ENCODE peak calls at places on chromosomes 2 and 18, in four cellular contexts. C, S, Q and P are unnamed samples.

GRCh38 chr2:237752761-237753165 is 45.8 kb upstream of the RBM44 start:
- DNase-seq in C (no peak), S (no peak), Q (no peak), P (no peak)

GRCh38 chr2:241068136-241068941 is 33.7 kb downstream of the MTERF4 start:
- DNase-seq in C (no peak), S (no peak), Q (no peak), P (no peak)

GRCh38 chr18:22171839-22172582 is 2.6 kb downstream of the GATA6 start:
- DNase-seq in C (no peak), S (peak), Q (no peak), P (no peak)

GRCh38 chr18:42773870-42774269 is 341.6 kb downstream of the RIT2 start:
- DNase-seq in C (no peak), S (no peak), Q (no peak), P (no peak)

GRCh38 chr2:68734688-68735525 is at the start of gene ARHGAP25:
- DNase-seq in C (no peak), S (no peak), Q (no peak), P (no peak)

GRCh38 chr2:54240515-54241219 is 15.4 kb downstream of the TSPYL6 start:
- DNase-seq in C (no peak), S (peak), Q (no peak), P (no peak)

GRCh38 chr2:171523969-171524401 is 1.7 kb downstream of the CYBRD1 start:
- DNase-seq in C (no peak), S (peak), Q (no peak), P (no peak)

GRCh38 chr2:159936471-159936870 is 125.9 kb downstream of the PLA2R1 start:
- DNase-seq in C (no peak), S (no peak), Q (no peak), P (no peak)

GRCh38 chr2:112185131-112185530 is 46.9 kb downstream of the FBLN7 start:
- DNase-seq in C (no peak), S (no peak), Q (no peak), P (no peak)

GRCh38 chr2:232352511-232353091 is 25.9 kb upstream of the ALPP start:
- DNase-seq in C (no peak), S (no peak), Q (no peak), P (no peak)

GRCh38 chr2:54673501-54673998 is 49.9 kb upstream of the EML6 start:
- DNase-seq in C (no peak), S (no peak), Q (no peak), P (no peak)

GRCh38 chr2:164661349-164661748 is 40.1 kb upstream of the GRB14 start:
- DNase-seq in C (no peak), S (peak), Q (no peak), P (no peak)

GRCh38 chr2:158845869-158846268 is 50.8 kb downstream of the DAPL1 start:
- DNase-seq in C (no peak), S (peak), Q (no peak), P (no peak)

GRCh38 chr18:7789853-7790552 is 222.9 kb downstream of the PTPRM start:
- DNase-seq in C (no peak), S (peak), Q (no peak), P (no peak)

GRCh38 chr2:160583162-160583522 is 89.5 kb upstream of the RBMS1 start:
- DNase-seq in C (no peak), S (peak), Q (no peak), P (no peak)

GRCh38 chr2:236166781-236167296 is 1.3 kb downstream of the GBX2 start:
- DNase-seq in C (no peak), S (no peak), Q (no peak), P (no peak)

GRCh38 chr2:27291865-27292264 is 9.6 kb downstream of the TRIM54 start:
- DNase-seq in C (no peak), S (no peak), Q (no peak), P (no peak)

GRCh38 chr2:43178602-43179542 is 47.5 kb downstream of the ZFP36L2 start:
- DNase-seq in C (no peak), S (peak), Q (no peak), P (no peak)

GRCh38 chr2:144094408-144095151 is 425.3 kb downstream of the ZEB2 start:
- DNase-seq in C (no peak), S (no peak), Q (no peak), P (no peak)